ENCODE peak calls at places on chromosomes 6 and 20, in four cellular contexts. One of them, this sample, is unnamed.
A peak's percentile ranks its signal among the peaks of the same experiment; 100 is the strongest.

GRCh38 chr6:78910611-78911134 is 43.3 kb downstream of the IRAK1BP1 start:
- DNase-seq in GM23338: peak; percentile 84
- DNase-seq in activated T-helper 1 cell treated with anti-CD3 and anti-CD28 coated beads, Interleukin-2, amount 50 U/mL, for 16 hours: no peak
- DNase-seq in GM20000: peak; percentile 51
- DNase-seq in this sample: no peak

GRCh38 chr20:23534801-23535593 is 33.3 kb downstream of the CST9L start:
- DNase-seq in GM23338: no peak
- DNase-seq in activated T-helper 1 cell treated with anti-CD3 and anti-CD28 coated beads, Interleukin-2, amount 50 U/mL, for 16 hours: no peak
- DNase-seq in GM20000: no peak
- DNase-seq in this sample: no peak

GRCh38 chr6:156953125-156953477 is 175.9 kb downstream of the ARID1B start:
- DNase-seq in GM23338: no peak
- DNase-seq in activated T-helper 1 cell treated with anti-CD3 and anti-CD28 coated beads, Interleukin-2, amount 50 U/mL, for 16 hours: no peak
- DNase-seq in GM20000: no peak
- DNase-seq in this sample: no peak

GRCh38 chr20:12152996-12153395 is 235.3 kb downstream of the BTBD3 start:
- DNase-seq in GM23338: no peak
- DNase-seq in activated T-helper 1 cell treated with anti-CD3 and anti-CD28 coated beads, Interleukin-2, amount 50 U/mL, for 16 hours: no peak
- DNase-seq in GM20000: no peak
- DNase-seq in this sample: no peak

GRCh38 chr6:53543341-53544010 is 1.4 kb downstream of the GCLC start:
- DNase-seq in GM23338: no peak
- DNase-seq in activated T-helper 1 cell treated with anti-CD3 and anti-CD28 coated beads, Interleukin-2, amount 50 U/mL, for 16 hours: no peak
- DNase-seq in GM20000: no peak
- DNase-seq in this sample: no peak

GRCh38 chr6:111722220-111722731 is 116.6 kb upstream of the TRAF3IP2 start:
- DNase-seq in GM23338: no peak
- DNase-seq in activated T-helper 1 cell treated with anti-CD3 and anti-CD28 coated beads, Interleukin-2, amount 50 U/mL, for 16 hours: no peak
- DNase-seq in GM20000: no peak
- DNase-seq in this sample: no peak

GRCh38 chr6:156790711-156791110 is 13.5 kb downstream of the ARID1B start:
- DNase-seq in GM23338: no peak
- DNase-seq in activated T-helper 1 cell treated with anti-CD3 and anti-CD28 coated beads, Interleukin-2, amount 50 U/mL, for 16 hours: no peak
- DNase-seq in GM20000: no peak
- DNase-seq in this sample: no peak

GRCh38 chr6:105994522-105995402 is 91.4 kb upstream of the PRDM1 start:
- DNase-seq in GM23338: peak; percentile 82
- DNase-seq in activated T-helper 1 cell treated with anti-CD3 and anti-CD28 coated beads, Interleukin-2, amount 50 U/mL, for 16 hours: no peak
- DNase-seq in GM20000: peak; percentile 57
- DNase-seq in this sample: no peak

GRCh38 chr6:89950446-89950845 is 56.2 kb downstream of the GJA10 start:
- DNase-seq in GM23338: no peak
- DNase-seq in activated T-helper 1 cell treated with anti-CD3 and anti-CD28 coated beads, Interleukin-2, amount 50 U/mL, for 16 hours: no peak
- DNase-seq in GM20000: no peak
- DNase-seq in this sample: no peak

GRCh38 chr6:81834141-81834621 is 81.7 kb upstream of the TENT5A start:
- DNase-seq in GM23338: no peak
- DNase-seq in activated T-helper 1 cell treated with anti-CD3 and anti-CD28 coated beads, Interleukin-2, amount 50 U/mL, for 16 hours: no peak
- DNase-seq in GM20000: no peak
- DNase-seq in this sample: no peak

GRCh38 chr6:139436521-139437348 is 62.3 kb upstream of the CITED2 start:
- DNase-seq in GM23338: no peak
- DNase-seq in activated T-helper 1 cell treated with anti-CD3 and anti-CD28 coated beads, Interleukin-2, amount 50 U/mL, for 16 hours: no peak
- DNase-seq in GM20000: no peak
- DNase-seq in this sample: no peak

GRCh38 chr20:63466250-63466825 is 6.1 kb downstream of the KCNQ2 start:
- DNase-seq in GM23338: no peak
- DNase-seq in activated T-helper 1 cell treated with anti-CD3 and anti-CD28 coated beads, Interleukin-2, amount 50 U/mL, for 16 hours: no peak
- DNase-seq in GM20000: no peak
- DNase-seq in this sample: no peak

GRCh38 chr6:11785953-11786579 is 7.5 kb upstream of the ADTRP start:
- DNase-seq in GM23338: no peak
- DNase-seq in activated T-helper 1 cell treated with anti-CD3 and anti-CD28 coated beads, Interleukin-2, amount 50 U/mL, for 16 hours: no peak
- DNase-seq in GM20000: peak; percentile 82
- DNase-seq in this sample: no peak

GRCh38 chr6:24469829-24470228 is 19.5 kb downstream of the GPLD1 start:
- DNase-seq in GM23338: no peak
- DNase-seq in activated T-helper 1 cell treated with anti-CD3 and anti-CD28 coated beads, Interleukin-2, amount 50 U/mL, for 16 hours: no peak
- DNase-seq in GM20000: no peak
- DNase-seq in this sample: no peak

GRCh38 chr6:34535199-34535598 is 20.9 kb downstream of the SPDEF start:
- DNase-seq in GM23338: no peak
- DNase-seq in activated T-helper 1 cell treated with anti-CD3 and anti-CD28 coated beads, Interleukin-2, amount 50 U/mL, for 16 hours: no peak
- DNase-seq in GM20000: no peak
- DNase-seq in this sample: no peak

GRCh38 chr6:12875061-12875460 is 158.5 kb downstream of the PHACTR1 start:
- DNase-seq in GM23338: no peak
- DNase-seq in activated T-helper 1 cell treated with anti-CD3 and anti-CD28 coated beads, Interleukin-2, amount 50 U/mL, for 16 hours: no peak
- DNase-seq in GM20000: no peak
- DNase-seq in this sample: no peak

GRCh38 chr20:22686097-22686496 is 101.7 kb upstream of the FOXA2 start:
- DNase-seq in GM23338: peak; percentile 85
- DNase-seq in activated T-helper 1 cell treated with anti-CD3 and anti-CD28 coated beads, Interleukin-2, amount 50 U/mL, for 16 hours: no peak
- DNase-seq in GM20000: no peak
- DNase-seq in this sample: peak; percentile 79

GRCh38 chr6:166119116-166119911 is 48.3 kb downstream of the TBXT start:
- DNase-seq in GM23338: no peak
- DNase-seq in activated T-helper 1 cell treated with anti-CD3 and anti-CD28 coated beads, Interleukin-2, amount 50 U/mL, for 16 hours: no peak
- DNase-seq in GM20000: no peak
- DNase-seq in this sample: no peak

GRCh38 chr6:41878961-41879405 is 16.2 kb downstream of the USP49 start:
- DNase-seq in GM23338: no peak
- DNase-seq in activated T-helper 1 cell treated with anti-CD3 and anti-CD28 coated beads, Interleukin-2, amount 50 U/mL, for 16 hours: no peak
- DNase-seq in GM20000: no peak
- DNase-seq in this sample: no peak

GRCh38 chr20:17609978-17610377 is 40.1 kb downstream of the DSTN start:
- DNase-seq in GM23338: no peak
- DNase-seq in activated T-helper 1 cell treated with anti-CD3 and anti-CD28 coated beads, Interleukin-2, amount 50 U/mL, for 16 hours: no peak
- DNase-seq in GM20000: no peak
- DNase-seq in this sample: no peak

GRCh38 chr6:166167801-166168615 is at the start of gene TBXT:
- DNase-seq in GM23338: peak; percentile 91
- DNase-seq in activated T-helper 1 cell treated with anti-CD3 and anti-CD28 coated beads, Interleukin-2, amount 50 U/mL, for 16 hours: no peak
- DNase-seq in GM20000: peak; percentile 58
- DNase-seq in this sample: no peak

GRCh38 chr20:35171753-35172433 is at the start of gene PROCR:
- DNase-seq in GM23338: peak; percentile 87
- DNase-seq in activated T-helper 1 cell treated with anti-CD3 and anti-CD28 coated beads, Interleukin-2, amount 50 U/mL, for 16 hours: no peak
- DNase-seq in GM20000: peak; percentile 66
- DNase-seq in this sample: peak; percentile 97

GRCh38 chr20:18839507-18840247 is 26.1 kb downstream of the SCP2D1 start:
- DNase-seq in GM23338: no peak
- DNase-seq in activated T-helper 1 cell treated with anti-CD3 and anti-CD28 coated beads, Interleukin-2, amount 50 U/mL, for 16 hours: no peak
- DNase-seq in GM20000: no peak
- DNase-seq in this sample: no peak

GRCh38 chr6:99350573-99350972 is 1.1 kb upstream of the FAXC start:
- DNase-seq in GM23338: peak; percentile 55
- DNase-seq in activated T-helper 1 cell treated with anti-CD3 and anti-CD28 coated beads, Interleukin-2, amount 50 U/mL, for 16 hours: no peak
- DNase-seq in GM20000: no peak
- DNase-seq in this sample: no peak

GRCh38 chr6:35497571-35498406 is 910 bp upstream of the TEAD3 start:
- DNase-seq in GM23338: peak; percentile 90
- DNase-seq in activated T-helper 1 cell treated with anti-CD3 and anti-CD28 coated beads, Interleukin-2, amount 50 U/mL, for 16 hours: peak; percentile 15
- DNase-seq in GM20000: peak; percentile 65
- DNase-seq in this sample: no peak

GRCh38 chr6:157832250-157832967 is 9.4 kb downstream of the SNX9 start:
- DNase-seq in GM23338: no peak
- DNase-seq in activated T-helper 1 cell treated with anti-CD3 and anti-CD28 coated beads, Interleukin-2, amount 50 U/mL, for 16 hours: no peak
- DNase-seq in GM20000: no peak
- DNase-seq in this sample: no peak

GRCh38 chr6:11366183-11366933 is 133.9 kb upstream of the NEDD9 start:
- DNase-seq in GM23338: no peak
- DNase-seq in activated T-helper 1 cell treated with anti-CD3 and anti-CD28 coated beads, Interleukin-2, amount 50 U/mL, for 16 hours: no peak
- DNase-seq in GM20000: peak; percentile 66
- DNase-seq in this sample: no peak

GRCh38 chr6:5634525-5634924 is 372.2 kb downstream of the NRN1 start:
- DNase-seq in GM23338: no peak
- DNase-seq in activated T-helper 1 cell treated with anti-CD3 and anti-CD28 coated beads, Interleukin-2, amount 50 U/mL, for 16 hours: no peak
- DNase-seq in GM20000: no peak
- DNase-seq in this sample: no peak

GRCh38 chr6:38495922-38496635 is 143.7 kb downstream of the BTBD9 start:
- DNase-seq in GM23338: no peak
- DNase-seq in activated T-helper 1 cell treated with anti-CD3 and anti-CD28 coated beads, Interleukin-2, amount 50 U/mL, for 16 hours: no peak
- DNase-seq in GM20000: peak; percentile 13
- DNase-seq in this sample: no peak

This sample was measured in vagina.